ENCODE peak calls at places on chromosome 6, in six cellular contexts. One of them, this sample, is unnamed.

GRCh38 chr6:122677436-122677835 is 67.2 kb downstream of the PKIB start:
- DNase-seq in SK-N-SH: no peak
- DNase-seq in H1: no peak
- DNase-seq in K562: no peak
- DNase-seq in HepG2: no peak
- DNase-seq in HCT116: no peak
- DNase-seq in this sample: peak

GRCh38 chr6:1619666-1620503 is 10.2 kb downstream of the FOXC1 start:
- DNase-seq in H1: peak
- DNase-seq in K562: no peak
- DNase-seq in SK-N-SH: no peak
- DNase-seq in HepG2: no peak
- DNase-seq in HCT116: no peak
- DNase-seq in this sample: no peak

GRCh38 chr6:72554203-72554564 is 67.7 kb upstream of the KCNQ5 start:
- DNase-seq in SK-N-SH: no peak
- DNase-seq in HCT116: no peak
- DNase-seq in H1: no peak
- DNase-seq in K562: no peak
- DNase-seq in HepG2: no peak
- DNase-seq in this sample: no peak

GRCh38 chr6:10415593-10416480 is 963 bp upstream of the TFAP2A start:
- DNase-seq in HCT116: no peak
- DNase-seq in K562: no peak
- DNase-seq in HepG2: no peak
- DNase-seq in H1: no peak
- DNase-seq in SK-N-SH: no peak
- DNase-seq in this sample: no peak

GRCh38 chr6:70860044-70860443 is 96.8 kb downstream of the B3GAT2 start:
- DNase-seq in HepG2: no peak
- DNase-seq in H1: no peak
- DNase-seq in HCT116: no peak
- DNase-seq in SK-N-SH: no peak
- DNase-seq in K562: no peak
- DNase-seq in this sample: no peak

GRCh38 chr6:37323568-37323967 is 30.2 kb upstream of the RNF8 start:
- DNase-seq in HepG2: no peak
- DNase-seq in HCT116: no peak
- DNase-seq in SK-N-SH: peak
- DNase-seq in H1: no peak
- DNase-seq in K562: no peak
- DNase-seq in this sample: no peak

GRCh38 chr6:119510246-119510645 is 160.7 kb upstream of the MAN1A1 start:
- DNase-seq in K562: peak
- DNase-seq in HCT116: no peak
- DNase-seq in H1: no peak
- DNase-seq in HepG2: no peak
- DNase-seq in SK-N-SH: no peak
- DNase-seq in this sample: no peak

GRCh38 chr6:137798846-137799245 is 68.2 kb upstream of the TNFAIP3 start:
- DNase-seq in H1: no peak
- DNase-seq in SK-N-SH: no peak
- DNase-seq in K562: no peak
- DNase-seq in HCT116: no peak
- DNase-seq in HepG2: no peak
- DNase-seq in this sample: no peak

GRCh38 chr6:168045141-168045691 is 33.8 kb downstream of the FRMD1 start:
- DNase-seq in HepG2: peak
- DNase-seq in HCT116: no peak
- DNase-seq in SK-N-SH: no peak
- DNase-seq in H1: no peak
- DNase-seq in K562: peak
- DNase-seq in this sample: no peak

GRCh38 chr6:149054559-149055194 is 262.8 kb upstream of the TAB2 start:
- DNase-seq in HepG2: no peak
- DNase-seq in SK-N-SH: no peak
- DNase-seq in H1: no peak
- DNase-seq in HCT116: no peak
- DNase-seq in K562: no peak
- DNase-seq in this sample: no peak

GRCh38 chr6:149052350-149053106 is 265.0 kb upstream of the TAB2 start:
- DNase-seq in H1: no peak
- DNase-seq in K562: no peak
- DNase-seq in HepG2: no peak
- DNase-seq in HCT116: no peak
- DNase-seq in SK-N-SH: no peak
- DNase-seq in this sample: no peak

GRCh38 chr6:149056777-149057463 is 260.6 kb upstream of the TAB2 start:
- DNase-seq in HepG2: no peak
- DNase-seq in H1: no peak
- DNase-seq in HCT116: no peak
- DNase-seq in SK-N-SH: no peak
- DNase-seq in K562: no peak
- DNase-seq in this sample: no peak

GRCh38 chr6:149055195-149055899 is 262.2 kb upstream of the TAB2 start:
- DNase-seq in H1: no peak
- DNase-seq in HepG2: no peak
- DNase-seq in HCT116: no peak
- DNase-seq in SK-N-SH: no peak
- DNase-seq in K562: no peak
- DNase-seq in this sample: no peak

DNA sequence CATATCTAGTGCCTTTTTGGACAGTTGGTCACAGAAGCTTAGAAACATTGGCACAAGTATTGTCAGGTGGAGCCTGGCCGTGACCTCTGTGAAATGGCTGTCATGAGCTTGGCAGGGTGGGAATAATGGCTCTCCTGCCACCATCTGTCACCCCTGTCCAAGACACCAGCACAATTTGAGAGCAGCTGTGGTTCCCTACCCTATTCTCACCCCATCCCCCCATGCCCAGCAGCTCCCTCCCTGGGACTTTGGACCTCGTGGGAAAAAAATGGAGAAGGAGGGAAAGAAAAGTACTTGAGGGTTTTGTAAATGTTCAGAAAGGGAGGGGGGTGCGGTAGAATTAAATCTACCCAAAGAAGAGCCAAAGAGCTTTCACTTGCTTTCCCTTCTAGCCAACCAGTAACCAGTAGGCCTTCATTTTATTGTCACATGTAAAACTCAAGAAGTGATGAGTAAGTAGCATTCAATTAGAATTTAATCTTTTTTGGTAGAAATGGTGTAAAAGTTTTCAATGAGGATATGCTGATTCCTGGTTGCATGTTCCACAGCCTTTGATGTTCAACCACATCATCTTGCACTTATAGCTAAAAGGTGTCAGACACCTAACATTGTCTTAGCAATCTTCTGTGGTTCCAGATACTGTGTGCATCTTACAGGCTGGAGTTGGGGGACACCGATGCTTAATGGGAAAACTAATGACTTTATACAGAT is 263.5 kb upstream of the TAB2 start:
- DNase-seq in HepG2: no peak
- DNase-seq in H1: no peak
- DNase-seq in K562: no peak
- DNase-seq in SK-N-SH: no peak
- DNase-seq in HCT116: no peak
- DNase-seq in this sample: no peak
- H3K9ac ChIP-seq in HepG2: no peak
- H3K9ac ChIP-seq in H1: no peak
- H3K9ac ChIP-seq in K562: no peak
- H3K9ac ChIP-seq in SK-N-SH: no peak
- H3K9ac ChIP-seq in HCT116: no peak
- H3K9ac ChIP-seq in this sample: no peak

GRCh38 chr6:33749401-33749800 is 2.7 kb upstream of the IP6K3 start:
- DNase-seq in K562: no peak
- DNase-seq in HCT116: no peak
- DNase-seq in HepG2: no peak
- DNase-seq in H1: no peak
- DNase-seq in SK-N-SH: no peak
- DNase-seq in this sample: no peak

GRCh38 chr6:33755070-33755869 is 8.6 kb upstream of the IP6K3 start:
- DNase-seq in SK-N-SH: no peak
- DNase-seq in HCT116: no peak
- DNase-seq in K562: no peak
- DNase-seq in HepG2: no peak
- DNase-seq in H1: no peak
- DNase-seq in this sample: no peak

GRCh38 chr6:33748851-33749250 is 2.1 kb upstream of the IP6K3 start:
- DNase-seq in K562: no peak
- DNase-seq in H1: no peak
- DNase-seq in HepG2: no peak
- DNase-seq in HCT116: no peak
- DNase-seq in SK-N-SH: no peak
- DNase-seq in this sample: no peak

GRCh38 chr6:33750244-33750991 is 3.7 kb upstream of the IP6K3 start:
- DNase-seq in HCT116: no peak
- DNase-seq in SK-N-SH: no peak
- DNase-seq in K562: no peak
- DNase-seq in H1: no peak
- DNase-seq in HepG2: no peak
- DNase-seq in this sample: no peak

GRCh38 chr6:33752139-33753015 is 5.7 kb upstream of the IP6K3 start:
- DNase-seq in HCT116: no peak
- DNase-seq in K562: no peak
- DNase-seq in H1: no peak
- DNase-seq in SK-N-SH: no peak
- DNase-seq in HepG2: no peak
- DNase-seq in this sample: no peak
- H3K27ac ChIP-seq in HCT116: no peak
- H3K27ac ChIP-seq in K562: no peak
- H3K27ac ChIP-seq in H1: no peak
- H3K27ac ChIP-seq in SK-N-SH: no peak
- H3K27ac ChIP-seq in HepG2: no peak
- H3K27ac ChIP-seq in this sample: no peak

DNA sequence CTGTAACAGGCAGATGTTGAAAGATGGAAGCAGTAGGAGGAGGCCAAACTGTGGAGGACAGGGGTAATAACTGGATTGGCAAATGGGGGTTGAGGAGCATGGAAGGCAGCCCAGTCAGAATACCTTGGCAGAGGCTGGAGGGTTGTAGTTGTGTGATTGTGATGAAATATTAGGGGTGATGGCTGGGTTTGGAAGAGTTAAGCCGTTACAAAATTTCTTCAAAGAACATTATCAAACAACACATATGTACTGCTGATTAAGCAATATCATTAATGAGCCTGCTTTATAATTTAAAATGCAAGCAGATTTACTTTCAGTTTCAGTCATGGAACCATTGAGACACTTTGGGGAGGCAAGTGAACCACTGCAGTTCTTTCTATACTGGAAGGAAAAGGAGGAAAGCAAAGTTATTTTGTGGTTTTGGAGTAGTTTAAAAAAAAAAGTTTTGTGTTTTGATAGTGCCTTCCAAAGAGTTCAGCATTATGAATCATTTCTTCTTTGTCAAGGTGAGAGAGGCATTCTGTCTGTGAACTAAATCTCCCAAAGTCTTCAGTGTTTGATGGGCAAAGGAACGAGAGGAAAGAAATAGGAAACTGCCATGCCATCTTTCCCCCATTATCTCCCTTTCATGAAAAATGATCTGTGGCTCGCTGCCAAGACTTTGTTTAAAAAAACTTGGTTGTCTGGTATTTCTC is 20.7 kb downstream of the FOXO3 start:
- DNase-seq in K562: peak
- DNase-seq in SK-N-SH: peak
- DNase-seq in HCT116: no peak
- DNase-seq in H1: no peak
- DNase-seq in HepG2: no peak
- DNase-seq in this sample: peak
- TF ChIP-seq POLR2AphosphoS5 in K562: no peak
- TF ChIP-seq POLR2AphosphoS5 in SK-N-SH: peak
- TF ChIP-seq POLR2AphosphoS5 in HCT116: no peak
- TF ChIP-seq POLR2AphosphoS5 in H1: no peak
- TF ChIP-seq POLR2AphosphoS5 in HepG2: no peak
- TF ChIP-seq POLR2AphosphoS5 in this sample: peak

GRCh38 chr6:23563329-23563728 is 562.7 kb upstream of the NRSN1 start:
- DNase-seq in HepG2: no peak
- DNase-seq in H1: no peak
- DNase-seq in K562: no peak
- DNase-seq in SK-N-SH: no peak
- DNase-seq in HCT116: no peak
- DNase-seq in this sample: no peak
- H3K9ac ChIP-seq in HepG2: no peak
- H3K9ac ChIP-seq in H1: no peak
- H3K9ac ChIP-seq in K562: no peak
- H3K9ac ChIP-seq in SK-N-SH: no peak
- H3K9ac ChIP-seq in HCT116: no peak
- H3K9ac ChIP-seq in this sample: no peak

GRCh38 chr6:156980515-156980914 is 203.3 kb downstream of the ARID1B start:
- DNase-seq in K562: no peak
- DNase-seq in SK-N-SH: peak
- DNase-seq in HepG2: no peak
- DNase-seq in HCT116: no peak
- DNase-seq in H1: no peak
- DNase-seq in this sample: no peak

GRCh38 chr6:156975414-156975813 is 198.2 kb downstream of the ARID1B start:
- DNase-seq in K562: no peak
- DNase-seq in HepG2: no peak
- DNase-seq in H1: no peak
- DNase-seq in HCT116: no peak
- DNase-seq in SK-N-SH: no peak
- DNase-seq in this sample: no peak

GRCh38 chr6:156978948-156979347 is 201.8 kb downstream of the ARID1B start:
- DNase-seq in SK-N-SH: no peak
- DNase-seq in HepG2: no peak
- DNase-seq in H1: no peak
- DNase-seq in HCT116: no peak
- DNase-seq in K562: no peak
- DNase-seq in this sample: no peak

GRCh38 chr6:156976144-156977088 is 199.2 kb downstream of the ARID1B start:
- DNase-seq in H1: no peak
- DNase-seq in HepG2: no peak
- DNase-seq in K562: no peak
- DNase-seq in SK-N-SH: no peak
- DNase-seq in HCT116: no peak
- DNase-seq in this sample: no peak

DNA sequence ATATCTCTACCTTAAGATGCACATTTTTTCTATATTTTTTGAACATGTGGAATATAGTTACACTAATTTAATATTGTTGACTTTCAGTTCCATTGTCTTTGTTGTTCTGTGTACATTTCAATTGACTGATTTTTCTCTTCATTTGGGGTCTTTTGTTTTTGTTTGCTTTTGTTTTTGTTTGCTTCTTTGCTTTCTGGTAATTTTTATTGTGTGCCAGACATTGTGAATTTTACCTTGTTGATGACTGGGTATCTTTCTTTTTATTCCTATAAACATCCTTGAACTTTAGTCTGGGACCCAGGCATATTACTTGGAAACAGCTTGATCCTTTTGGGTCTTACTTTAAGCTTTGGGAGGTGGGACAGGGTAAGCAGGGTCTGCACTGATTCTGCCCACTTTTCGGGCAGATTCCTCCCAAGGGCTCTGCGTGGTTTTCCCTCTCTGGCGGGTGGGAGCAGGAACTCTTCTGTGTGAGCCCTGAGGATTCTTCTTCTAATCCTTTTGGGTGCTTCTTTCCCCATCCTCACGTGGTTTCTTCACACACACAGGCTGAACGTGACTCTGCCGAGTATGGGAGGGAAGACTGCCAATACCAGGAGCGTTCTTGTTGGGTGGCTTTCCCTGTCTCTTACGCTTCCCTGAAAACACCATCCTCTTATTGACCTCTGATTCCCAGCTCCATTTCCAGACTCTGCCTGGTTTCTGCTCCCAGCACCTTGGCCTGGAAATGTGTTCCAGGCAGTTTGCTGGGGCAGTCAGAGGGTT is 200.5 kb downstream of the ARID1B start:
- DNase-seq in SK-N-SH: no peak
- DNase-seq in HCT116: no peak
- DNase-seq in HepG2: no peak
- DNase-seq in H1: no peak
- DNase-seq in K562: no peak
- DNase-seq in this sample: no peak
- H3K27ac ChIP-seq in SK-N-SH: peak
- H3K27ac ChIP-seq in HCT116: no peak
- H3K27ac ChIP-seq in HepG2: no peak
- H3K27ac ChIP-seq in H1: peak
- H3K27ac ChIP-seq in K562: no peak
- H3K27ac ChIP-seq in this sample: peak

This sample was measured in SK-N-MC.